ENCODE peak calls at places on chromosome 10, in four cellular contexts. X is H9, D is IMR-90, K is H1. Y is an unnamed sample. For H3K79me1, the result is how much of the 10 kb centered on the place peaks cover.

GRCh38 chr10:10605551-10606081 is 412.1 kb upstream of the CELF2 start:
- DNase-seq in X (no peak), D (peak), K (no peak), Y (no peak)

GRCh38 chr10:43396061-43396927 is 12.7 kb downstream of the HNRNPF start:
- DNase-seq in X (peak), D (peak), K (no peak), Y (peak)

GRCh38 chr10:15189133-15189881 is 20.8 kb upstream of the NMT2 start:
- DNase-seq in X (no peak), D (no peak), K (no peak), Y (no peak)

GRCh38 chr10:92594194-92594593 is 1.3 kb downstream of the KIF11 start:
- DNase-seq in X (no peak), D (no peak), K (no peak), Y (no peak)

GRCh38 chr10:95266674-95267095 is 24.1 kb downstream of the PDLIM1 start:
- DNase-seq in X (no peak), D (peak), K (no peak), Y (peak)

GRCh38 chr10:15106352-15107013 is 9.3 kb downstream of the RPP38 start:
- DNase-seq in X (peak), D (peak), K (peak), Y (peak)

GRCh38 chr10:61635946-61636345 is 26.8 kb upstream of the CABCOCO1 start:
- DNase-seq in X (no peak), D (peak), K (no peak), Y (no peak)

GRCh38 chr10:128914681-128915080 is 552.4 kb upstream of the MGMT start:
- DNase-seq in X (no peak), D (no peak), K (no peak), Y (no peak)

GRCh38 chr10:104816501-104816900 is 175.4 kb downstream of the SORCS3 start:
- DNase-seq in X (no peak), D (no peak), K (no peak), Y (no peak)

GRCh38 chr10:80165173-80165572 is 32.6 kb downstream of the PLAC9 start:
- DNase-seq in X (no peak), D (peak), K (no peak), Y (no peak)
- H3K79me1 ChIP-seq in X (under half), D (half or more), K (under half), Y (under half)

DNA sequence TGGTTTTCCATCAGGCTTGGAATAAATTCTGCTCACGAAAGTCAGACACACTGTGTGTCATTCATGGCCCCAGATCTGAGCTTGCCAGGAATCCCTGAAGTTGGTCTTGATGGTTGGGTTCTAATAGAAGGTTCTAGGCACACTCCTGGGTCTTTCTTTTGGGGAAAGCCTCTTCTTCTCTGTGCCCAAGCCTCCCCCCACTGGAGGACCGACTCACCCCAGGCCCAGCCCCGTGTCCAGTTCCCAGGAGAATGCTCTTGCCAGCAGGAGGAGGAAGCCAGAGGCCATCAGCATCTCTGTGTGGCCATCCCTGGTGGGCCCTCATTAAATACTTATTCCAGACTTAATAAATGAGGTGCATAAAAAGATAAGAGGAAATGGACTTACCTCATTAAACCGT is 548.0 kb downstream of the TCERG1L start:
- DNase-seq in X (no peak), D (no peak), K (no peak), Y (peak)
- H3K56ac ChIP-seq in X (no peak), D (no peak), K (no peak), Y (no peak)

GRCh38 chr10:567869-568268 is 121.6 kb downstream of the DIP2C start:
- DNase-seq in X (no peak), D (no peak), K (no peak), Y (no peak)
- H3K79me1 ChIP-seq in X (under half), D (half or more), K (under half), Y (under half)

DNA sequence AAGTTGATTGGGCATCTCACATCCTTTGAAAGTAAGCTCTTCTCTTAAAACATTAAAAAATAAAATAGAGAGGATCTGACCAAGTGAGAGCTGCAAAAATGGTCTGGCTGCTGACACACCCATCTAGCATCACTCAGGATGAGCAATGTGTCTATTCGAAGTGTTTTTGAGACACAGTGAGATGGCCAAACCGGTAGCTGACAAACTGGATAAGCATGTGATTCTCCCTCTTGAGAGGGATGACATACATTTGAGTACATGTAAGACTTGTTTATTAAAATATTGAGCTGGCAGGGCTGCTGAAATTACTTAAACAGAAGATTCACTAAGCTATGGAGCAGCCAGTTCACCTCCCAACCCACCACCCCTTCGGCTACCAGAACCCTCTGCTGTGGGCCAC is 333.9 kb downstream of the ADRA2A start:
- DNase-seq in X (no peak), D (no peak), K (no peak), Y (no peak)
- H3K56ac ChIP-seq in X (no peak), D (no peak), K (no peak), Y (no peak)

GRCh38 chr10:75398630-75399460 is 2.7 kb downstream of the ZNF503 start:
- DNase-seq in X (peak), D (no peak), K (no peak), Y (peak)
- H3K79me1 ChIP-seq in X (under half), D (under half), K (under half), Y (under half)

DNA sequence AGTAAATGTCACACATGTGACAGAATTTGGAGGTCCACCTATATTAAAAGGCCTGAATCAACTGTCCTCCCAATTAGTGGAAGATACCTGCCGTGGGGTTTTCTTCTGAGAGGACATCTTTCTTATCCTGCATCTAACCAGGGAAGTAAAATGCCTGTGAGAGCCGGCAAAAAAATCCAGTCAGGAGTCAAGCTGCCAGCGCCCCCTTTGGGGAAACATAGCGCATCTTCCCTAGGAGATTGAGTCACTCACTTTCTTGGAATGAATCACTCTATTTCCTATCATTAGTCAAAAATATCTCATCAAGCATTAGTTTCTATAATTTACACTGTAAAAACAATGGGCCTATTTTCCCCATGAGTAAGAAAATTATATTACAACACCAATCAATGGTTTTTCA is 66.4 kb upstream of the ANK3 start:
- DNase-seq in X (peak), D (peak), K (no peak), Y (peak)
- H3K56ac ChIP-seq in X (no peak), D (no peak), K (no peak), Y (no peak)

GRCh38 chr10:102347236-102347828 is 48.2 kb upstream of the NFKB2 start:
- DNase-seq in X (peak), D (peak), K (peak), Y (peak)

GRCh38 chr10:102352066-102352715 is 43.3 kb upstream of the NFKB2 start:
- DNase-seq in X (peak), D (peak), K (no peak), Y (peak)
- H3K79me1 ChIP-seq in X (under half), D (under half), K (under half), Y (under half)

DNA sequence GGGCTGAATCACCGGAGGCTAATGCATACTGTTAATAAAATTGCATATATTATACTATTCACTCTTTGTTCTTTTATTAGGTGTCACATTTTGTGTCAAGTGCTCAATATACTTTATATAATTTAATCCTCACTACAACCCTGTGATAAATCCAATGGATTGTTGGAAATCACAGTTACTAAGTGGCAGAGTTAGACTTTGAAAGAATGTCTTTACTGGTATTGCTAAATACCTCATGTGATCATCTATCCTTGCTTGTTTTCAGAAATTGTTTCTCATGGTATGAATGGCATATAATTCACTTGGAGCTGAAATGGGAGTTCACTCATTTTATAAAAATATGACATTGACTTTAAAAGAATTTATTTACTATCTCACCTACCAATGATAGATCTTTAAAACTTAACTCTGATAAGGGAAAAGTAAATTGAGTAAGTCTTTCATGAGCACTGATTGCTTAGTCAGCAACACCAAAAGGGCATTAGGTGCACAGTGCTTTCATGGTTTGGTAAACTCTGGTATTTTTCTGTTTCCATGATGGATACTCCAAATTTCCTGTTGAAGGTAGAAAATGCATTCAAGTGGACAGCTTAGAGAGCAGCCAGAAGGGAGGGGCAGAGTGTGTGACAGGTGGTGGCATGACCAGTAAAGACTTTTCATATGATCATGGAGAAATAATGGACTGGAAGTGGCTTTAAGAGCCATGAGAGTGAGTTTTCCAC is 22.6 kb downstream of the ENKUR start:
- DNase-seq in X (no peak), D (no peak), K (no peak), Y (no peak)
- H3K56ac ChIP-seq in X (no peak), D (no peak), K (no peak), Y (no peak)

GRCh38 chr10:125023862-125024495 is 82.1 kb downstream of the ZRANB1 start:
- DNase-seq in X (no peak), D (no peak), K (no peak), Y (no peak)
- H3K79me1 ChIP-seq in X (under half), D (half or more), K (under half), Y (half or more)

Y was measured in mesendoderm.